ENCODE peak calls at places on chromosomes 6 and 20, in nine cellular contexts. U is GM23338, K is MM.1S, O is GM23248, Z is PC-3, E is hepatocyte, I is OCI-LY7, C is HCT116, V is SK-N-SH. L is an unnamed sample.

GRCh38 chr6:36350681-36351091 is 14.0 kb upstream of the BNIP5 start:
- DNase-seq in U (no peak), K (no peak), O (peak), Z (no peak), E (peak), I (no peak), C (no peak), V (no peak), L (no peak)

GRCh38 chr6:3195695-3196497 is 31.6 kb downstream of the TUBB2B start:
- DNase-seq in U (peak), K (no peak), O (peak), Z (no peak), E (no peak), I (peak), C (peak), V (peak), L (peak)

GRCh38 chr6:93416575-93417420 is 2.6 kb downstream of the EPHA7 start:
- DNase-seq in U (peak), K (peak), O (peak), Z (peak), E (peak), I (no peak), C (no peak), V (peak), L (peak)

GRCh38 chr6:19210849-19211590 is 626.1 kb upstream of the ID4 start:
- DNase-seq in U (peak), K (no peak), O (peak), Z (peak), E (peak), I (peak), C (no peak), V (peak), L (peak)

GRCh38 chr20:38211200-38212097 is 46.4 kb upstream of the TGM2 start:
- DNase-seq in U (no peak), K (no peak), O (peak), Z (no peak), E (no peak), I (no peak), C (no peak), V (no peak), L (no peak)

GRCh38 chr20:35953411-35954199 is 697 bp downstream of the SCAND1 start:
- DNase-seq in U (peak), K (peak), O (peak), Z (peak), E (peak), I (peak), C (no peak), V (peak), L (peak)

GRCh38 chr20:59159822-59160740 is 3.5 kb upstream of the ZNF831 start:
- DNase-seq in U (no peak), K (no peak), O (no peak), Z (no peak), E (no peak), I (peak), C (no peak), V (no peak), L (no peak)

GRCh38 chr20:36519012-36519719 is 22.2 kb upstream of the MYL9 start:
- DNase-seq in U (no peak), K (no peak), O (no peak), Z (no peak), E (no peak), I (no peak), C (no peak), V (no peak), L (no peak)

GRCh38 chr20:60242836-60243520 is 284.8 kb downstream of the CDH26 start:
- DNase-seq in U (no peak), K (no peak), O (peak), Z (no peak), E (no peak), I (no peak), C (no peak), V (no peak), L (no peak)

GRCh38 chr6:49548613-49549304 is 1.7 kb upstream of the C6orf141 start:
- DNase-seq in U (peak), K (no peak), O (no peak), Z (no peak), E (no peak), I (no peak), C (no peak), V (no peak), L (peak)

GRCh38 chr20:11080776-11081406 is 407.1 kb upstream of the JAG1 start:
- DNase-seq in U (no peak), K (no peak), O (no peak), Z (peak), E (no peak), I (no peak), C (no peak), V (no peak), L (no peak)

GRCh38 chr20:43736588-43737091 is 9.8 kb upstream of the GTSF1L start:
- DNase-seq in U (peak), K (no peak), O (no peak), Z (no peak), E (peak), I (peak), C (no peak), V (no peak), L (peak)

GRCh38 chr6:76681781-76682180 is 609.3 kb upstream of the IMPG1 start:
- DNase-seq in U (no peak), K (no peak), O (peak), Z (no peak), E (no peak), I (no peak), C (no peak), V (no peak), L (no peak)

GRCh38 chr20:21435576-21435975 is 38.2 kb upstream of the NKX2-4 start:
- DNase-seq in U (peak), K (no peak), O (peak), Z (no peak), E (no peak), I (no peak), C (no peak), V (no peak), L (peak)

GRCh38 chr20:36821964-36822437 is 48.4 kb upstream of the DSN1 start:
- DNase-seq in U (peak), K (no peak), O (peak), Z (no peak), E (no peak), I (no peak), C (no peak), V (no peak), L (peak)

GRCh38 chr6:137738197-137738596 is 128.9 kb upstream of the TNFAIP3 start:
- DNase-seq in U (no peak), K (no peak), O (peak), Z (no peak), E (peak), I (no peak), C (no peak), V (no peak), L (no peak)

GRCh38 chr20:9290331-9290730 is 221.4 kb downstream of the PLCB4 start:
- DNase-seq in U (no peak), K (no peak), O (no peak), Z (no peak), E (no peak), I (no peak), C (no peak), V (no peak), L (no peak)

GRCh38 chr6:44672838-44673237 is 285.3 kb downstream of the CDC5L start:
- DNase-seq in U (no peak), K (no peak), O (no peak), Z (peak), E (no peak), I (no peak), C (no peak), V (no peak), L (no peak)

GRCh38 chr20:8974009-8974708 is 94.7 kb upstream of the PLCB4 start:
- DNase-seq in U (peak), K (no peak), O (no peak), Z (no peak), E (no peak), I (no peak), C (no peak), V (no peak), L (no peak)

GRCh38 chr6:10437891-10438290 is 23.0 kb upstream of the TFAP2A start:
- DNase-seq in U (no peak), K (no peak), O (no peak), Z (no peak), E (no peak), I (no peak), C (no peak), V (no peak), L (no peak)

GRCh38 chr6:148907573-148907972 is 160.7 kb downstream of the UST start:
- DNase-seq in U (no peak), K (no peak), O (no peak), Z (no peak), E (no peak), I (no peak), C (no peak), V (no peak), L (no peak)

GRCh38 chr6:109349419-109349987 is 32.8 kb downstream of the CD164 start:
- DNase-seq in U (no peak), K (no peak), O (peak), Z (peak), E (peak), I (no peak), C (no peak), V (peak), L (no peak)

GRCh38 chr6:129709909-129710721 is at the start of gene ARHGAP18:
- DNase-seq in U (peak), K (peak), O (peak), Z (peak), E (peak), I (peak), C (peak), V (peak), L (peak)

GRCh38 chr20:47809561-47809960 is 24.3 kb upstream of the SULF2 start:
- DNase-seq in U (no peak), K (no peak), O (no peak), Z (peak), E (peak), I (no peak), C (no peak), V (peak), L (no peak)

GRCh38 chr20:36830791-36831691 is 44.9 kb upstream of the TLDC2 start:
- DNase-seq in U (peak), K (no peak), O (peak), Z (peak), E (no peak), I (no peak), C (no peak), V (peak), L (no peak)

GRCh38 chr6:25366785-25367657 is 87.8 kb downstream of the CARMIL1 start:
- DNase-seq in U (no peak), K (peak), O (peak), Z (peak), E (no peak), I (peak), C (no peak), V (no peak), L (no peak)

GRCh38 chr6:55713411-55713810 is 134.4 kb upstream of the HMGCLL1 start:
- DNase-seq in U (no peak), K (no peak), O (peak), Z (no peak), E (peak), I (no peak), C (no peak), V (no peak), L (no peak)

GRCh38 chr6:42230320-42231034 is 12.8 kb upstream of the MRPS10 start:
- DNase-seq in U (peak), K (no peak), O (peak), Z (peak), E (no peak), I (peak), C (no peak), V (peak), L (no peak)

GRCh38 chr6:93678841-93679454 is 259.6 kb upstream of the EPHA7 start:
- DNase-seq in U (no peak), K (no peak), O (no peak), Z (peak), E (no peak), I (no peak), C (no peak), V (no peak), L (no peak)

GRCh38 chr6:131781717-131782116 is 26.1 kb upstream of the ENPP1 start:
- DNase-seq in U (no peak), K (no peak), O (no peak), Z (no peak), E (no peak), I (no peak), C (no peak), V (no peak), L (no peak)

GRCh38 chr6:113526553-113526952 is 330.6 kb upstream of the MARCKS start:
- DNase-seq in U (no peak), K (no peak), O (peak), Z (peak), E (no peak), I (no peak), C (no peak), V (no peak), L (no peak)

GRCh38 chr6:45783716-45784115 is 231.9 kb downstream of the CLIC5 start:
- DNase-seq in U (no peak), K (no peak), O (no peak), Z (no peak), E (no peak), I (no peak), C (no peak), V (no peak), L (no peak)

GRCh38 chr20:34052414-34052813 is 58.7 kb downstream of the RALY start:
- DNase-seq in U (no peak), K (no peak), O (no peak), Z (no peak), E (no peak), I (no peak), C (no peak), V (no peak), L (no peak)

GRCh38 chr6:82363368-82364086 is at the start of gene TPBG:
- DNase-seq in U (peak), K (peak), O (peak), Z (peak), E (peak), I (no peak), C (peak), V (peak), L (peak)
- H2AFZ ChIP-seq in U (peak), K (peak), O (peak), Z (peak), E (peak), I (no peak), C (peak), V (peak), L (no peak)

GRCh38 chr20:3071610-3072529 is at the start of gene OXT:
- DNase-seq in U (peak), K (no peak), O (peak), Z (no peak), E (peak), I (no peak), C (no peak), V (no peak), L (peak)
- TF ChIP-seq EZH2phosphoT487 in U (no peak), K (no peak), O (peak), Z (no peak), E (no peak), I (no peak), C (no peak), V (no peak), L (peak)

GRCh38 chr6:474454-475185 is 83.1 kb downstream of the IRF4 start:
- DNase-seq in U (no peak), K (peak), O (no peak), Z (peak), E (no peak), I (peak), C (no peak), V (peak), L (peak)
- H2AFZ ChIP-seq in U (peak), K (peak), O (no peak), Z (no peak), E (no peak), I (peak), C (no peak), V (no peak), L (no peak)

DNA sequence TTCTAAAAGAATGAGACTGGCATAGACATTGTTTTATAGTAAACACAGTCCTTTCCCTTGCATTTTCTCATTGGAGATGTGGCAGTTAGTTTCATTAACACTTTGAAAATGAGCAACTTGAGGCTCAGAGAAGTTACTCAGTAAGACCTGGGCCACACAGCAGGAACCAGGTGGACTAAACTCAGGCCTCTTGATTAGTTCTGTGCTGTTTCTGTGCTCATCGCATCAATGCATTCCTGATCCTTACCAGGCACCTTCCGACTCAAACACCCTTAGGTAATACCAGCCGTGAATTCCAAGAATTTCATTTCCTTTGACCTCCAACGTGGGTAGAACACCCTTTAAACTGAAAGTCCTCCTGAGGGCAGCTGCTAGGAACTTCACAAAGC is 362.8 kb downstream of the ESR1 start:
- DNase-seq in U (peak), K (no peak), O (no peak), Z (no peak), E (no peak), I (no peak), C (no peak), V (no peak), L (no peak)
- TF ChIP-seq EZH2phosphoT487 in U (no peak), K (no peak), O (no peak), Z (no peak), E (no peak), I (no peak), C (no peak), V (no peak), L (no peak)

GRCh38 chr6:111445786-111446395 is 37.1 kb downstream of the REV3L start:
- DNase-seq in U (no peak), K (no peak), O (no peak), Z (peak), E (no peak), I (no peak), C (no peak), V (no peak), L (no peak)
- H2AFZ ChIP-seq in U (no peak), K (no peak), O (no peak), Z (no peak), E (no peak), I (no peak), C (no peak), V (no peak), L (no peak)

GRCh38 chr6:16344756-16345155 is 106.4 kb downstream of the GMPR start:
- DNase-seq in U (no peak), K (no peak), O (peak), Z (no peak), E (peak), I (no peak), C (no peak), V (no peak), L (no peak)
- TF ChIP-seq EZH2phosphoT487 in U (no peak), K (no peak), O (no peak), Z (no peak), E (no peak), I (no peak), C (no peak), V (no peak), L (no peak)

DNA sequence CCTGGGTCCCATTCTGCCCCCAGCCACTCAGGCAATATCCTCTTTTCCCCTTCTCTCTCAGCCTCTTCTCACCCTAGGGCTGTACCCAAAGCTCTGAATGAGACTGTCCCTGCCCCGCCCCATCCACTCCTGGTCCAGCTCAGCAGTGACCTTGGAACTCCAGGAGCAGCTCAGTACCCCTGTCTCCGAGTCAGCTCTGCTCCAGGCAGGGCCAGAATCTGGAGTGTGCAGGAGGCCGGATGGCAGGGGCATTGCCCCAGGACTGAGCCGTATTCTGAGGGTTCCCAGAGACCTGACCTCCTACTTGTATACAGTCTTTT is 2.0 kb upstream of the RAET1G start:
- DNase-seq in U (no peak), K (no peak), O (no peak), Z (no peak), E (no peak), I (no peak), C (no peak), V (no peak), L (no peak)
- H2AFZ ChIP-seq in U (no peak), K (no peak), O (peak), Z (no peak), E (no peak), I (no peak), C (no peak), V (no peak), L (no peak)

GRCh38 chr20:24291066-24291465 is 178.4 kb upstream of the SYNDIG1 start:
- DNase-seq in U (no peak), K (no peak), O (no peak), Z (no peak), E (no peak), I (no peak), C (no peak), V (no peak), L (no peak)

GRCh38 chr20:24289737-24290481 is 179.5 kb upstream of the SYNDIG1 start:
- DNase-seq in U (peak), K (no peak), O (no peak), Z (no peak), E (no peak), I (no peak), C (no peak), V (no peak), L (no peak)
- TF ChIP-seq EZH2phosphoT487 in U (no peak), K (no peak), O (no peak), Z (no peak), E (no peak), I (no peak), C (no peak), V (no peak), L (no peak)